ENCODE peak calls at places on chromosomes 7 and 10, in ten cellular contexts. P is mucosa of gallbladder; F is caudate nucleus; U is substantia nigra; Y is lower leg skin; T is type B pancreatic cell; D is T-cell; C is neural progenitor cell; I is stimulated activated CD4-positive, alpha-beta T cell treated with anti-CD3 and anti-CD28 coated beads, Interleukin-1b, Interleukin-23, amount 100 ng/mL, for 1 hour; Z is hippocampal formation. L is an unnamed sample.

GRCh38 chr7:115363916-115364315 is 442.0 kb downstream of the MDFIC start:
- DNase-seq in P (no peak), F (no peak), U (no peak), Y (no peak), T (no peak), D (no peak), C (no peak), I (no peak), Z (no peak), L (no peak)

GRCh38 chr10:97406064-97406463 is 4.9 kb upstream of the RRP12 start:
- DNase-seq in P (no peak), F (no peak), U (peak), Y (no peak), T (no peak), D (no peak), C (no peak), I (no peak), Z (peak), L (no peak)

GRCh38 chr10:102401322-102401614 is 5.8 kb downstream of the NFKB2 start:
- DNase-seq in P (no peak), F (no peak), U (no peak), Y (no peak), T (no peak), D (no peak), C (no peak), I (no peak), Z (no peak), L (no peak)

GRCh38 chr7:47653550-47654351 is 71.8 kb upstream of the TNS3 start:
- DNase-seq in P (no peak), F (no peak), U (no peak), Y (no peak), T (no peak), D (no peak), C (no peak), I (no peak), Z (no peak), L (no peak)

GRCh38 chr7:30916255-30916654 is 4.6 kb downstream of the AQP1 start:
- DNase-seq in P (no peak), F (no peak), U (no peak), Y (no peak), T (no peak), D (no peak), C (no peak), I (no peak), Z (no peak), L (no peak)

GRCh38 chr7:133887459-133887858 is 239.7 kb upstream of the LRGUK start:
- DNase-seq in P (no peak), F (no peak), U (no peak), Y (no peak), T (no peak), D (no peak), C (no peak), I (no peak), Z (no peak), L (no peak)

GRCh38 chr7:134645935-134646334 is 718 bp upstream of the BPGM start:
- DNase-seq in P (no peak), F (no peak), U (no peak), Y (no peak), T (no peak), D (peak), C (no peak), I (no peak), Z (no peak), L (peak)

GRCh38 chr10:1685671-1686450 is 51.5 kb downstream of the ADARB2 start:
- DNase-seq in P (peak), F (no peak), U (no peak), Y (no peak), T (no peak), D (no peak), C (no peak), I (no peak), Z (no peak), L (no peak)

GRCh38 chr10:427746-428519 is 261.5 kb downstream of the DIP2C start:
- DNase-seq in P (no peak), F (no peak), U (no peak), Y (no peak), T (no peak), D (no peak), C (no peak), I (no peak), Z (no peak), L (no peak)

GRCh38 chr10:110437761-110438341 is 59.9 kb upstream of the DUSP5 start:
- DNase-seq in P (no peak), F (no peak), U (no peak), Y (no peak), T (no peak), D (no peak), C (no peak), I (no peak), Z (no peak), L (no peak)

GRCh38 chr7:94576316-94576715 is 66.7 kb downstream of the CASD1 start:
- DNase-seq in P (no peak), F (no peak), U (no peak), Y (no peak), T (no peak), D (no peak), C (no peak), I (no peak), Z (no peak), L (no peak)

GRCh38 chr10:14353291-14353913 is 22.7 kb upstream of the FRMD4A start:
- DNase-seq in P (no peak), F (no peak), U (no peak), Y (no peak), T (no peak), D (no peak), C (no peak), I (no peak), Z (no peak), L (no peak)

GRCh38 chr7:50791921-50792341 is 9.2 kb upstream of the GRB10 start:
- DNase-seq in P (no peak), F (no peak), U (no peak), Y (no peak), T (no peak), D (no peak), C (peak), I (no peak), Z (no peak), L (peak)

GRCh38 chr7:130831817-130832481 is 97.9 kb upstream of the KLF14 start:
- DNase-seq in P (no peak), F (no peak), U (no peak), Y (no peak), T (no peak), D (no peak), C (peak), I (no peak), Z (no peak), L (peak)

GRCh38 chr7:93117327-93117726 is 452 bp downstream of the SAMD9 start:
- DNase-seq in P (no peak), F (no peak), U (no peak), Y (no peak), T (no peak), D (no peak), C (no peak), I (no peak), Z (no peak), L (no peak)

GRCh38 chr10:83075395-83076072 is 1063.8 kb upstream of the GHITM start:
- DNase-seq in P (no peak), F (no peak), U (no peak), Y (no peak), T (no peak), D (no peak), C (no peak), I (no peak), Z (no peak), L (no peak)

GRCh38 chr7:56287429-56288138 is 171.4 kb upstream of the NUPR2 start:
- DNase-seq in P (no peak), F (no peak), U (no peak), Y (no peak), T (no peak), D (no peak), C (no peak), I (no peak), Z (peak), L (peak)

GRCh38 chr7:1059200-1060091 is 15.1 kb downstream of the GPR146 start:
- DNase-seq in P (no peak), F (no peak), U (no peak), Y (peak), T (no peak), D (no peak), C (peak), I (no peak), Z (no peak), L (peak)

GRCh38 chr7:124171068-124171467 is 138.2 kb upstream of the TMEM229A start:
- DNase-seq in P (no peak), F (no peak), U (peak), Y (no peak), T (no peak), D (no peak), C (peak), I (no peak), Z (peak), L (peak)

GRCh38 chr7:97005764-97006145 is 402 bp downstream of the DLX6 start:
- DNase-seq in P (no peak), F (no peak), U (no peak), Y (no peak), T (no peak), D (no peak), C (no peak), I (no peak), Z (no peak), L (no peak)

GRCh38 chr7:80370587-80370986 is 141.3 kb downstream of the GNAT3 start:
- DNase-seq in P (no peak), F (no peak), U (no peak), Y (no peak), T (no peak), D (no peak), C (no peak), I (no peak), Z (no peak), L (no peak)

GRCh38 chr7:37552021-37552420 is 103.4 kb upstream of the ELMO1 start:
- DNase-seq in P (no peak), F (no peak), U (no peak), Y (no peak), T (no peak), D (no peak), C (peak), I (no peak), Z (no peak), L (no peak)

GRCh38 chr10:55063817-55064216 is 262.8 kb upstream of the PCDH15 start:
- DNase-seq in P (no peak), F (no peak), U (no peak), Y (no peak), T (no peak), D (no peak), C (no peak), I (no peak), Z (no peak), L (no peak)

GRCh38 chr7:132206594-132206993 is 369.7 kb downstream of the PLXNA4 start:
- DNase-seq in P (no peak), F (no peak), U (no peak), Y (no peak), T (no peak), D (no peak), C (no peak), I (no peak), Z (no peak), L (no peak)

GRCh38 chr7:98569606-98570337 is 47.3 kb upstream of the NPTX2 start:
- DNase-seq in P (no peak), F (peak), U (peak), Y (no peak), T (no peak), D (no peak), C (no peak), I (no peak), Z (peak), L (peak)

GRCh38 chr7:130286881-130287280 is 6.1 kb upstream of the CPA4 start:
- DNase-seq in P (no peak), F (no peak), U (no peak), Y (no peak), T (no peak), D (no peak), C (no peak), I (no peak), Z (no peak), L (no peak)

GRCh38 chr10:116385994-116386809 is 41.4 kb upstream of the PNLIPRP3 start:
- DNase-seq in P (no peak), F (no peak), U (no peak), Y (no peak), T (no peak), D (no peak), C (peak), I (no peak), Z (no peak), L (peak)

GRCh38 chr7:155299539-155300202 is 2.0 kb downstream of the INSIG1 start:
- DNase-seq in P (no peak), F (no peak), U (no peak), Y (no peak), T (no peak), D (peak), C (peak), I (no peak), Z (no peak), L (peak)

GRCh38 chr10:16933799-16934198 is 116.6 kb upstream of the RSU1 start:
- DNase-seq in P (no peak), F (no peak), U (no peak), Y (no peak), T (no peak), D (no peak), C (no peak), I (no peak), Z (no peak), L (no peak)